ENCODE peak calls at places on chromosome 12, in four cellular contexts. One of them, this sample, is unnamed. For H3K4me1, the result is how much of the 10 kb centered on the place peaks cover.

GRCh38 chr12:79127268-79127895 is 262.8 kb downstream of the SYT1 start:
- DNase-seq in GM12878: no peak
- DNase-seq in HepG2: no peak
- DNase-seq in K562: no peak
- DNase-seq in this sample: no peak

GRCh38 chr12:66035289-66035961 is 95.1 kb downstream of the LLPH start:
- DNase-seq in GM12878: no peak
- DNase-seq in HepG2: peak
- DNase-seq in K562: peak
- DNase-seq in this sample: no peak

GRCh38 chr12:53378705-53379388 is 1.1 kb upstream of the SP1 start:
- DNase-seq in GM12878: no peak
- DNase-seq in HepG2: no peak
- DNase-seq in K562: no peak
- DNase-seq in this sample: no peak

GRCh38 chr12:131816495-131816894 is 11.7 kb upstream of the MMP17 start:
- DNase-seq in GM12878: no peak
- DNase-seq in HepG2: no peak
- DNase-seq in K562: no peak
- DNase-seq in this sample: no peak

GRCh38 chr12:112924986-112925385 is 13.3 kb upstream of the OAS3 start:
- DNase-seq in GM12878: peak
- DNase-seq in HepG2: peak
- DNase-seq in K562: no peak
- DNase-seq in this sample: no peak

GRCh38 chr12:6919588-6919987 is 5.2 kb downstream of the ENO2 start:
- DNase-seq in GM12878: no peak
- DNase-seq in HepG2: no peak
- DNase-seq in K562: no peak
- DNase-seq in this sample: no peak

GRCh38 chr12:81284137-81284536 is 206.3 kb downstream of the ACSS3 start:
- DNase-seq in GM12878: no peak
- DNase-seq in HepG2: no peak
- DNase-seq in K562: no peak
- DNase-seq in this sample: no peak

GRCh38 chr12:69468237-69469026 is 1.8 kb upstream of the FRS2 start:
- DNase-seq in GM12878: no peak
- DNase-seq in HepG2: no peak
- DNase-seq in K562: no peak
- DNase-seq in this sample: no peak

GRCh38 chr12:12172106-12172511 is 94.7 kb downstream of the LRP6 start:
- DNase-seq in GM12878: peak
- DNase-seq in HepG2: no peak
- DNase-seq in K562: no peak
- DNase-seq in this sample: no peak

GRCh38 chr12:89951694-89952060 is 243.0 kb upstream of the ATP2B1 start:
- DNase-seq in GM12878: no peak
- DNase-seq in HepG2: no peak
- DNase-seq in K562: no peak
- DNase-seq in this sample: no peak

GRCh38 chr12:57369202-57369601 is 61.6 kb downstream of the R3HDM2 start:
- DNase-seq in GM12878: no peak
- DNase-seq in HepG2: no peak
- DNase-seq in K562: no peak
- DNase-seq in this sample: no peak

GRCh38 chr12:111268738-111269572 is 99.9 kb downstream of the PHETA1 start:
- DNase-seq in GM12878: no peak
- DNase-seq in HepG2: no peak
- DNase-seq in K562: peak
- DNase-seq in this sample: peak

GRCh38 chr12:115740586-115741155 is 536.8 kb downstream of the MED13L start:
- DNase-seq in GM12878: no peak
- DNase-seq in HepG2: no peak
- DNase-seq in K562: no peak
- DNase-seq in this sample: no peak

GRCh38 chr12:49636979-49637378 is 13.6 kb downstream of the PRPF40B start:
- DNase-seq in GM12878: no peak
- DNase-seq in HepG2: peak
- DNase-seq in K562: peak
- DNase-seq in this sample: peak

GRCh38 chr12:59808317-59808910 is 212.6 kb downstream of the SLC16A7 start:
- DNase-seq in GM12878: no peak
- DNase-seq in HepG2: peak
- DNase-seq in K562: no peak
- DNase-seq in this sample: peak

GRCh38 chr12:67355428-67356385 is 86.5 kb downstream of the CAND1 start:
- DNase-seq in GM12878: peak
- DNase-seq in HepG2: peak
- DNase-seq in K562: peak
- DNase-seq in this sample: peak

GRCh38 chr12:52270541-52271070 is 3.8 kb upstream of the KRT86 start:
- DNase-seq in GM12878: no peak
- DNase-seq in HepG2: no peak
- DNase-seq in K562: no peak
- DNase-seq in this sample: no peak

GRCh38 chr12:8847435-8847834 is 25.0 kb downstream of the A2ML1 start:
- DNase-seq in GM12878: no peak
- DNase-seq in HepG2: no peak
- DNase-seq in K562: no peak
- DNase-seq in this sample: no peak

GRCh38 chr12:52496590-52497071 is 3.6 kb upstream of the KRT6A start:
- DNase-seq in GM12878: no peak
- DNase-seq in HepG2: no peak
- DNase-seq in K562: no peak
- DNase-seq in this sample: no peak

GRCh38 chr12:121005346-121005815 is 10.9 kb downstream of the C12orf43 start:
- DNase-seq in GM12878: no peak
- DNase-seq in HepG2: peak
- DNase-seq in K562: peak
- DNase-seq in this sample: peak

GRCh38 chr12:131041968-131042847 is 88.5 kb downstream of the ADGRD1 start:
- DNase-seq in GM12878: no peak
- DNase-seq in HepG2: no peak
- DNase-seq in K562: no peak
- DNase-seq in this sample: no peak

GRCh38 chr12:123250471-123251383 is 17.5 kb downstream of the MTRFR start:
- DNase-seq in GM12878: no peak
- DNase-seq in HepG2: peak
- DNase-seq in K562: no peak
- DNase-seq in this sample: no peak

GRCh38 chr12:139585-139984 is 73.0 kb downstream of the IQSEC3 start:
- DNase-seq in GM12878: no peak
- DNase-seq in HepG2: no peak
- DNase-seq in K562: no peak
- DNase-seq in this sample: no peak

GRCh38 chr12:67818379-67819001 is 169.9 kb downstream of the DYRK2 start:
- DNase-seq in GM12878: no peak
- DNase-seq in HepG2: no peak
- DNase-seq in K562: no peak
- DNase-seq in this sample: no peak

GRCh38 chr12:123058471-123058870 is 78.0 kb downstream of the ARL6IP4 start:
- DNase-seq in GM12878: no peak
- DNase-seq in HepG2: no peak
- DNase-seq in K562: no peak
- DNase-seq in this sample: no peak

GRCh38 chr12:109264943-109265650 is 44.0 kb downstream of the FOXN4 start:
- DNase-seq in GM12878: no peak
- DNase-seq in HepG2: no peak
- DNase-seq in K562: no peak
- DNase-seq in this sample: no peak

GRCh38 chr12:989751-990278 is 1.2 kb upstream of the ERC1 start:
- DNase-seq in GM12878: no peak
- DNase-seq in HepG2: peak
- DNase-seq in K562: peak
- DNase-seq in this sample: peak

DNA sequence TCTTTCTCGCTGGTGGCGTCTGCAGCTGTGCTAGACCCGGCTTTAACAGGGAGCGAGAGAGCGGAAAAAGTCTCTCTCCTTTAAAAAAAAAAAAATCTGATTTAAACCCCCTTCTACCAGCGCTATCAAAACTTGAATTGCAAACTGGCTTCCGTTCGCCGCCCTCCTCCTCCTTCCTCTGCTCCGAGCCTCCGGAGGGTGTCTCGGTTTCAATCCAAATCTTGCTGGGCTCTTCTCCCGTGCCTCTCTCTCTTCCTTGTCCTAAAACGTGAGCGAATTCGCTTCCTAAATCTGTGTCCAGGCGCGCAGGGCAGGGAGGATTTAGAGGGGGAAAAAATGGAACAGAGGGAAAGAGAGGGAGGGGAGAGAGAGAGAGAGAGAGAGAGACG is 272 bp downstream of the TBX3 start:
- DNase-seq in GM12878: no peak
- DNase-seq in HepG2: no peak
- DNase-seq in K562: no peak
- DNase-seq in this sample: no peak
- TF ChIP-seq REST in GM12878: no peak
- TF ChIP-seq REST in HepG2: no peak
- TF ChIP-seq REST in K562: no peak
- TF ChIP-seq REST in this sample: no peak

GRCh38 chr12:45235087-45236025 is 19.5 kb downstream of the ANO6 start:
- DNase-seq in GM12878: no peak
- DNase-seq in HepG2: peak
- DNase-seq in K562: no peak
- DNase-seq in this sample: no peak

GRCh38 chr12:45234134-45234865 is 18.4 kb downstream of the ANO6 start:
- DNase-seq in GM12878: no peak
- DNase-seq in HepG2: peak
- DNase-seq in K562: peak
- DNase-seq in this sample: peak

GRCh38 chr12:45231515-45232145 is 15.7 kb downstream of the ANO6 start:
- DNase-seq in GM12878: no peak
- DNase-seq in HepG2: peak
- DNase-seq in K562: no peak
- DNase-seq in this sample: no peak

GRCh38 chr12:45232771-45233372 is 17.0 kb downstream of the ANO6 start:
- DNase-seq in GM12878: peak
- DNase-seq in HepG2: peak
- DNase-seq in K562: peak
- DNase-seq in this sample: no peak

DNA sequence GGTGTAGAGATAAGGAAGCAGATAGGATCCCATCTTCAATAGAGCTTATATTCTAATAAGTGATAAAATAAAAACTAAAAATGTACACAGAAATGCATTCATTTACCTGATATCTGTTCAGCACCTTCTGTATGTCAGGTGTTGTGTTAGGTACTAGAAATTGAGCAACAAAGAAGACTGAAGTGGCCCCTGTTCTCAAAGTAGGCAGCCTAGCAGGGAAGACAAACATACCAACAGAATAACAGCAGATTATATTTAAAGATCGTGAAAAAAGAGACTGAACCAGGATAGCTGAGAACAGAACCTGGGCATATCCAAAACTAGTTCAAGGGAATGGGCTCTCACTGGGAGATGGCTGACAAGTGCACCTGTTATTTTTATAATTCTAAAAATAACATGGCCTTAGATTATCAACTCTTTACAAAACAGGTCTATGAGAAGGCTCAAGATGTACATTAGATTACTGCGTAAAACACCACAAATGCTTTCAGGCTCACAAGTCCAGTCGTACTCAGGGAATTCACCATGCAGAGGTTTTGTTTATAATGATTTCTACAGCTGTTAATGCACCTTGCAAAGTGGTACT is 16.3 kb downstream of the ANO6 start:
- DNase-seq in GM12878: no peak
- DNase-seq in HepG2: no peak
- DNase-seq in K562: no peak
- DNase-seq in this sample: no peak
- TF ChIP-seq NFIC in GM12878: no peak
- TF ChIP-seq NFIC in HepG2: no peak
- TF ChIP-seq NFIC in K562: no peak
- TF ChIP-seq NFIC in this sample: no peak

DNA sequence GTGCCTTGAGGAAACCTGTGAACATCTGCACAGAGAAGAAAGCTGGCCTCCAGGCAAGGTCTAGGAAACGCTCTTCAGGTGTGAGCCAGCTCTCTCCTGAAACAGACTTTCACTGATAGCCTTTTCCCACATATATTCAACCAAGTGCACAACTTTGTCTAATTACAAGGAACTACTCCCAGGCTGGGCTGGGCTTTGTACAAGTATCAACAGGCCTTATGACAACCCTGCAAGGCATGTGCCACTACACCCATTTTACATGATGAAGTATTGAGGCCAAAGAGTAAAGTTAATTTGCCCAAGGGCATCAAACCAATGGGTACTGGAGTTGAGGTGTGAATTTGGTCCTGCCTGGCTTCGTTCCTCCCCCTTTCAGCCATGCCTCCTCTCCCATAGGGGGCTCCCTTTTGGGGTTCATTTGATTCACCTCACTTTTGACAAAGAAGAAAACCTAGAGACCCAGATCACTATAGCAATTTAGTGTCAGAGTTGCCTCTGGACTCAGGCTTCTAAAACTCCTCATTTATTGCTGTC is 2.1 kb downstream of the CSRP2 start:
- DNase-seq in GM12878: no peak
- DNase-seq in HepG2: no peak
- DNase-seq in K562: no peak
- DNase-seq in this sample: no peak
- H3K4me1 ChIP-seq in GM12878: under half
- H3K4me1 ChIP-seq in HepG2: under half
- H3K4me1 ChIP-seq in K562: under half
- H3K4me1 ChIP-seq in this sample: under half

GRCh38 chr12:107437954-107438353 is 247.6 kb upstream of the PWP1 start:
- DNase-seq in GM12878: no peak
- DNase-seq in HepG2: no peak
- DNase-seq in K562: no peak
- DNase-seq in this sample: no peak
- TF ChIP-seq REST in GM12878: no peak
- TF ChIP-seq REST in HepG2: no peak
- TF ChIP-seq REST in K562: no peak
- TF ChIP-seq REST in this sample: no peak

GRCh38 chr12:17438141-17438540 is 651.9 kb downstream of the RERGL start:
- DNase-seq in GM12878: no peak
- DNase-seq in HepG2: no peak
- DNase-seq in K562: no peak
- DNase-seq in this sample: no peak
- TF ChIP-seq NFIC in GM12878: no peak
- TF ChIP-seq NFIC in HepG2: no peak
- TF ChIP-seq NFIC in K562: no peak
- TF ChIP-seq NFIC in this sample: no peak

This sample was measured in SK-N-SH.